ENCODE peak calls at places on chromosomes 16 and 17, in five cellular contexts. A is hippocampal formation, F is RCC 7860, O is Ammon's horn, M is AG10803. K is an unnamed sample.

GRCh38 chr17:60766778-60767190 is 89.1 kb downstream of the BCAS3 start:
- DNase-seq in A (no peak), F (no peak), O (no peak), M (no peak), K (no peak)

GRCh38 chr17:65389956-65390355 is 171.5 kb downstream of the AXIN2 start:
- DNase-seq in A (no peak), M (peak), O (peak), F (peak), K (no peak)

GRCh38 chr17:47618416-47618815 is 31.3 kb upstream of the KPNB1 start:
- DNase-seq in A (no peak), M (peak), O (no peak), F (no peak), K (no peak)

GRCh38 chr17:76353004-76353598 is 615 bp downstream of the PRPSAP1 start:
- DNase-seq in F (no peak), O (no peak), M (no peak), A (no peak), K (no peak)

GRCh38 chr16:10694830-10695229 is at the start of gene TEKT5:
- DNase-seq in F (no peak), A (no peak), M (no peak), O (no peak), K (no peak)

GRCh38 chr17:64507418-64507766 is 615 bp downstream of the CEP95 start:
- DNase-seq in M (peak), A (no peak), F (peak), O (peak), K (peak)

GRCh38 chr17:67245694-67246397 is 850 bp upstream of the HELZ start:
- DNase-seq in M (no peak), O (no peak), A (no peak), F (no peak), K (peak)

GRCh38 chr16:63612462-63613227 is 1509.2 kb downstream of the CDH11 start:
- DNase-seq in M (no peak), F (no peak), A (no peak), O (no peak), K (no peak)

GRCh38 chr17:82439829-82440365 is 10.7 kb downstream of the CYBC1 start:
- DNase-seq in F (no peak), M (no peak), A (no peak), O (no peak), K (no peak)

GRCh38 chr17:41417576-41418015 is 6.8 kb downstream of the KRT37 start:
- DNase-seq in F (no peak), M (no peak), O (no peak), A (no peak), K (no peak)

GRCh38 chr17:37741334-37742113 is 3.3 kb downstream of the HNF1B start:
- DNase-seq in M (no peak), A (no peak), F (no peak), O (no peak), K (no peak)

GRCh38 chr17:6711681-6712057 is 1.5 kb downstream of the SLC13A5 start:
- DNase-seq in O (no peak), A (peak), M (no peak), F (no peak), K (no peak)

GRCh38 chr17:1473841-1474240 is 17.8 kb upstream of the CRK start:
- DNase-seq in A (peak), M (no peak), F (no peak), O (peak), K (no peak)

GRCh38 chr16:7731121-7731520 is 398.5 kb downstream of the RBFOX1 start:
- DNase-seq in A (no peak), F (no peak), O (peak), M (no peak), K (no peak)

GRCh38 chr17:76534831-76535732 is 2.4 kb downstream of the CYGB start:
- DNase-seq in F (no peak), A (no peak), M (no peak), O (no peak), K (no peak)

GRCh38 chr16:6916946-6917345 is 415.7 kb upstream of the RBFOX1 start:
- DNase-seq in M (no peak), O (peak), A (no peak), F (no peak), K (no peak)

GRCh38 chr17:46732754-46733398 is 85.6 kb downstream of the WNT3 start:
- DNase-seq in O (peak), F (no peak), A (peak), M (no peak), K (no peak)

GRCh38 chr17:73748521-73748920 is 104.3 kb upstream of the SDK2 start:
- DNase-seq in A (no peak), F (no peak), M (no peak), O (no peak), K (no peak)

GRCh38 chr16:85124636-85125346 is 12.5 kb upstream of the CIBAR2 start:
- DNase-seq in O (no peak), A (no peak), M (no peak), F (no peak), K (no peak)

GRCh38 chr17:80791758-80792284 is 199.8 kb upstream of the CHMP6 start:
- DNase-seq in O (peak), A (no peak), F (peak), M (peak), K (no peak)

GRCh38 chr17:420479-421175 is 68.0 kb upstream of the RPH3AL start:
- DNase-seq in A (no peak), F (no peak), O (no peak), M (no peak), K (no peak)

GRCh38 chr16:58464047-58464915 is 35.7 kb upstream of the NDRG4 start:
- DNase-seq in O (peak), F (no peak), A (no peak), M (no peak), K (no peak)

GRCh38 chr16:57815987-57816745 is 13.9 kb upstream of the KIFC3 start:
- DNase-seq in F (peak), O (peak), A (peak), M (peak), K (peak)

GRCh38 chr17:41695954-41696720 is 7.5 kb downstream of the EIF1 start:
- DNase-seq in A (no peak), O (peak), F (peak), M (peak), K (peak)

K was measured in immature natural killer cell.